ENCODE peak calls at places on chromosomes 4 and X, in five cellular contexts. Z is fibroblast of mammary gland, F is RWPE1, O is hippocampal formation, H is cardiac muscle cell. R is an unnamed sample.
A peak's percentile ranks its signal among the peaks of the same experiment; 100 is the strongest.

GRCh38 chr4:37463457-37463856 is 218.9 kb downstream of the NWD2 start:
- DNase-seq in Z (no peak), F (no peak), O (no peak), H (no peak), R (no peak)

GRCh38 chr4:125235971-125236370 is 78.8 kb upstream of the FAT4 start:
- DNase-seq in Z (no peak), F (no peak), O (peak; percentile 4), H (no peak), R (no peak)

GRCh38 chr4:138901177-138901576 is 114.4 kb upstream of the NOCT start:
- DNase-seq in Z (no peak), F (no peak), O (no peak), H (no peak), R (no peak)

GRCh38 chrX:332496-332860 is 13.9 kb upstream of the GTPBP6 start:
- DNase-seq in Z (no peak), F (no peak), O (no peak), H (no peak), R (no peak)

GRCh38 chr4:60562353-60562752 is 637.8 kb upstream of the ADGRL3 start:
- DNase-seq in Z (no peak), F (no peak), O (peak; percentile 4), H (no peak), R (no peak)

GRCh38 chrX:106903856-106904528 is 851 bp upstream of the RIPPLY1 start:
- DNase-seq in Z (no peak), F (no peak), O (no peak), H (no peak), R (no peak)

GRCh38 chrX:8946488-8947050 is 87.4 kb downstream of the FAM9B start:
- DNase-seq in Z (no peak), F (no peak), O (no peak), H (no peak), R (no peak)

GRCh38 chrX:74931214-74931613 is 6.0 kb upstream of the NEXMIF start:
- DNase-seq in Z (no peak), F (no peak), O (no peak), H (peak; percentile 56), R (no peak)

GRCh38 chrX:150767475-150768131 is 74.4 kb downstream of the MTMR1 start:
- DNase-seq in Z (peak; percentile 93), F (peak; percentile 19), O (no peak), H (no peak), R (no peak)

GRCh38 chr4:5206391-5206790 is 155.1 kb downstream of the STK32B start:
- DNase-seq in Z (peak; percentile 82), F (peak; percentile 16), O (peak; percentile 84), H (no peak), R (no peak)

GRCh38 chr4:82360298-82361177 is 13.3 kb downstream of the HNRNPD start:
- DNase-seq in Z (peak; percentile 39), F (no peak), O (peak; percentile 16), H (peak; percentile 57), R (no peak)

GRCh38 chr4:33837043-33837442 is 2407.3 kb downstream of the ARAP2 start:
- DNase-seq in Z (peak; percentile 66), F (peak; percentile 2), O (no peak), H (no peak), R (no peak)

GRCh38 chrX:43644124-43644701 is 11.9 kb upstream of the MAOA start:
- DNase-seq in Z (peak; percentile 90), F (peak; percentile 38), O (no peak), H (no peak), R (peak; percentile 52)

GRCh38 chr4:81426770-81427604 is 44.7 kb downstream of the RASGEF1B start:
- DNase-seq in Z (no peak), F (peak; percentile 42), O (peak; percentile 41), H (no peak), R (no peak)

GRCh38 chrX:119990995-119991787 is 47.6 kb upstream of the NKAP start:
- DNase-seq in Z (no peak), F (no peak), O (no peak), H (no peak), R (no peak)

R was measured in epithelial cell of prostate.